ENCODE peak calls at places on chromosomes 3 and 15, in five cellular contexts. C is A172; Q is activated T-helper 9 cell treated with anti-CD3 and anti-CD28 coated beads, Interleukin-2, amount 50 U/mL, for 16 hours; M is fibroblast of the aortic adventitia; H is HS-27A. B is an unnamed sample.

GRCh38 chr3:127115691-127116351 is 77.1 kb upstream of the PRR23E start:
- DNase-seq in C (no peak), Q (no peak), M (no peak), H (no peak), B (no peak)

GRCh38 chr3:32175607-32176197 is 62.8 kb upstream of the CMTM8 start:
- DNase-seq in C (peak), Q (no peak), M (peak), H (no peak), B (peak)

GRCh38 chr3:18189651-18190050 is 235.5 kb downstream of the SATB1 start:
- DNase-seq in C (peak), Q (no peak), M (peak), H (no peak), B (no peak)

GRCh38 chr3:169354774-169355501 is 308.6 kb downstream of the MECOM start:
- DNase-seq in C (no peak), Q (no peak), M (no peak), H (no peak), B (no peak)

GRCh38 chr3:64571982-64572381 is 115.8 kb downstream of the ADAMTS9 start:
- DNase-seq in C (no peak), Q (no peak), M (no peak), H (no peak), B (no peak)

GRCh38 chr3:185175370-185175987 is 22.6 kb upstream of the C3orf70 start:
- DNase-seq in C (peak), Q (no peak), M (no peak), H (no peak), B (no peak)

GRCh38 chr3:63864008-63864871 is 573 bp downstream of the ATXN7 start:
- DNase-seq in C (peak), Q (peak), M (no peak), H (no peak), B (peak)

GRCh38 chr3:53822331-53822741 is 23.9 kb downstream of the CHDH start:
- DNase-seq in C (no peak), Q (no peak), M (no peak), H (no peak), B (no peak)

GRCh38 chr15:92617197-92618037 is 38.2 kb downstream of the FAM174B start:
- DNase-seq in C (no peak), Q (no peak), M (peak), H (no peak), B (no peak)

GRCh38 chr3:71972031-71972430 is 187.1 kb upstream of the PROK2 start:
- DNase-seq in C (no peak), Q (no peak), M (peak), H (no peak), B (peak)

GRCh38 chr3:172356427-172356826 is 91.8 kb downstream of the GHSR start:
- DNase-seq in C (no peak), Q (no peak), M (no peak), H (no peak), B (no peak)

GRCh38 chr3:152302521-152303021 is 33.8 kb downstream of the MBNL1 start:
- DNase-seq in C (peak), Q (no peak), M (peak), H (peak), B (no peak)

GRCh38 chr3:190288836-190289235 is 33.4 kb downstream of the CLDN1 start:
- DNase-seq in C (no peak), Q (no peak), M (no peak), H (no peak), B (no peak)

B was measured in ACHN.